ENCODE peak calls at places on chromosomes 16 and 17, in ten cellular contexts. I is C1 segment of cervical spinal cord; L is bronchial epithelial cell; R is NCI-H1105; X is left cardiac atrium; N is stimulated activated CD4-positive, alpha-beta T cell treated with anti-CD3 and anti-CD28 coated beads, Interleukin-1b, Interleukin-23, amount 100 ng/mL, for 24 hours; Y is HFFc6; S is HCEC 1CT; K is kidney tubule cell; G is HAP-1. B is an unnamed sample.

GRCh38 chr16:4859190-4859899 is 12.1 kb downstream of the UBN1 start:
- DNase-seq in N (no peak), L (no peak), S (no peak), K (peak; percentile 35), R (no peak), I (no peak), X (no peak), Y (no peak), G (no peak), B (no peak)

GRCh38 chr16:50315346-50315997 is 49.1 kb downstream of the ADCY7 start:
- DNase-seq in S (no peak), X (no peak), K (no peak), Y (no peak), R (no peak), N (no peak), G (no peak), L (no peak), I (peak; percentile 26), B (no peak)

GRCh38 chr16:83002351-83003334 is 375.9 kb downstream of the CDH13 start:
- DNase-seq in R (no peak), L (no peak), K (no peak), G (no peak), I (no peak), N (no peak), S (peak; percentile 54), X (no peak), Y (no peak), B (peak; percentile 80)

GRCh38 chr16:30446203-30446595 is 525 bp upstream of the SEPHS2 start:
- DNase-seq in L (no peak), Y (no peak), R (no peak), I (no peak), S (no peak), N (no peak), K (no peak), G (no peak), X (no peak), B (no peak)

GRCh38 chr17:64081802-64082799 is 47.8 kb downstream of the ERN1 start:
- DNase-seq in I (no peak), L (peak; percentile 98), G (no peak), X (no peak), R (no peak), N (no peak), Y (peak; percentile 65), S (peak; percentile 77), K (peak; percentile 76), B (peak; percentile 78)

GRCh38 chr17:15490634-15491261 is 23.3 kb upstream of the CDRT4 start:
- DNase-seq in N (no peak), Y (peak; percentile 68), G (no peak), X (peak; percentile 88), K (peak; percentile 55), I (peak; percentile 82), R (no peak), L (peak; percentile 31), S (peak; percentile 27), B (peak; percentile 92)

GRCh38 chr16:54546481-54546880 is 259.9 kb upstream of the IRX3 start:
- DNase-seq in X (peak; percentile 23), N (no peak), L (no peak), I (peak; percentile 8), G (no peak), K (no peak), Y (no peak), R (no peak), S (no peak), B (no peak)

GRCh38 chr17:81551458-81552243 is 502 bp downstream of the FAAP100 start:
- DNase-seq in Y (peak; percentile 35), G (no peak), X (peak; percentile 43), I (no peak), S (peak; percentile 30), R (no peak), N (no peak), K (peak; percentile 43), L (no peak), B (peak; percentile 52)

GRCh38 chr16:31700530-31701388 is 172.8 kb upstream of the ZNF267 start:
- DNase-seq in S (peak; percentile 11), G (no peak), L (peak; percentile 75), I (peak; percentile 75), K (peak; percentile 78), Y (no peak), N (peak; percentile 84), R (no peak), X (peak; percentile 88), B (peak; percentile 45)

GRCh38 chr17:80817861-80818260 is 173.8 kb upstream of the CHMP6 start:
- DNase-seq in N (no peak), I (no peak), X (no peak), Y (peak; percentile 47), S (peak; percentile 33), K (peak; percentile 48), L (peak; percentile 47), G (no peak), R (no peak), B (peak; percentile 52)

GRCh38 chr17:28338056-28338768 is 2.7 kb downstream of the TNFAIP1 start:
- DNase-seq in N (no peak), I (no peak), Y (peak; percentile 72), L (peak; percentile 38), X (peak; percentile 44), S (peak; percentile 77), R (no peak), G (no peak), K (peak; percentile 71), B (peak; percentile 93)

GRCh38 chr17:160336-160735 is 21.1 kb downstream of the DOC2B start:
- DNase-seq in X (no peak), Y (no peak), R (no peak), G (no peak), K (no peak), L (no peak), S (no peak), N (no peak), I (no peak), B (no peak)

GRCh38 chr17:72501404-72502110 is 380.7 kb downstream of the SOX9 start:
- DNase-seq in K (no peak), G (no peak), R (no peak), L (no peak), S (no peak), Y (no peak), X (no peak), N (no peak), I (peak; percentile 54), B (no peak)

GRCh38 chr17:79792371-79792871 is 4.5 kb downstream of the CBX8 start:
- DNase-seq in X (no peak), N (no peak), Y (no peak), L (no peak), R (no peak), I (no peak), G (no peak), K (no peak), S (no peak), B (no peak)